ENCODE peak calls at places on chromosomes 5 and 9, in six cellular contexts. One of them, this sample, is unnamed.

GRCh38 chr9:5817776-5818336 is 15.1 kb downstream of the ERMP1 start:
- DNase-seq in neural progenitor cell: no peak
- DNase-seq in endodermal cell: no peak
- DNase-seq in fibroblast of lung: peak; percentile 81
- DNase-seq in K562: no peak
- DNase-seq in IMR-90: peak; percentile 73
- DNase-seq in this sample: no peak

GRCh38 chr5:157546456-157547100 is 29.0 kb downstream of the ADAM19 start:
- DNase-seq in neural progenitor cell: no peak
- DNase-seq in endodermal cell: no peak
- DNase-seq in fibroblast of lung: peak; percentile 78
- DNase-seq in K562: no peak
- DNase-seq in IMR-90: peak; percentile 65
- DNase-seq in this sample: no peak

GRCh38 chr5:56852228-56853000 is 37.1 kb downstream of the MAP3K1 start:
- DNase-seq in neural progenitor cell: no peak
- DNase-seq in endodermal cell: no peak
- DNase-seq in fibroblast of lung: peak; percentile 63
- DNase-seq in K562: no peak
- DNase-seq in IMR-90: peak; percentile 65
- DNase-seq in this sample: no peak

GRCh38 chr9:132586830-132587483 is 4.6 kb downstream of the BARHL1 start:
- DNase-seq in neural progenitor cell: peak; percentile 60
- DNase-seq in endodermal cell: peak; percentile 72
- DNase-seq in fibroblast of lung: no peak
- DNase-seq in K562: no peak
- DNase-seq in IMR-90: no peak
- DNase-seq in this sample: no peak

GRCh38 chr5:112141582-112141981 is 277.5 kb downstream of the EPB41L4A start:
- DNase-seq in neural progenitor cell: no peak
- DNase-seq in endodermal cell: no peak
- DNase-seq in fibroblast of lung: no peak
- DNase-seq in K562: no peak
- DNase-seq in IMR-90: no peak
- DNase-seq in this sample: no peak

GRCh38 chr5:77867194-77867691 is 91.1 kb upstream of the TBCA start:
- DNase-seq in neural progenitor cell: no peak
- DNase-seq in endodermal cell: no peak
- DNase-seq in fibroblast of lung: no peak
- DNase-seq in K562: no peak
- DNase-seq in IMR-90: peak; percentile 32
- DNase-seq in this sample: no peak

GRCh38 chr9:125850763-125851162 is 103.6 kb downstream of the PBX3 start:
- DNase-seq in neural progenitor cell: no peak
- DNase-seq in endodermal cell: no peak
- DNase-seq in fibroblast of lung: no peak
- DNase-seq in K562: no peak
- DNase-seq in IMR-90: no peak
- DNase-seq in this sample: no peak

GRCh38 chr9:116153765-116154333 is at the start of gene PAPPA:
- DNase-seq in neural progenitor cell: no peak
- DNase-seq in endodermal cell: peak; percentile 64
- DNase-seq in fibroblast of lung: no peak
- DNase-seq in K562: no peak
- DNase-seq in IMR-90: no peak
- DNase-seq in this sample: no peak

GRCh38 chr9:97904725-97905124 is 17.6 kb downstream of the TRMO start:
- DNase-seq in neural progenitor cell: no peak
- DNase-seq in endodermal cell: no peak
- DNase-seq in fibroblast of lung: no peak
- DNase-seq in K562: no peak
- DNase-seq in IMR-90: no peak
- DNase-seq in this sample: no peak

GRCh38 chr5:40688127-40688756 is 8.5 kb downstream of the PTGER4 start:
- DNase-seq in neural progenitor cell: peak; percentile 89
- DNase-seq in endodermal cell: peak; percentile 94
- DNase-seq in fibroblast of lung: peak; percentile 72
- DNase-seq in K562: peak; percentile 80
- DNase-seq in IMR-90: peak; percentile 89
- DNase-seq in this sample: peak; percentile 83

GRCh38 chr5:96407441-96407840 is 25.6 kb downstream of the PCSK1 start:
- DNase-seq in neural progenitor cell: no peak
- DNase-seq in endodermal cell: no peak
- DNase-seq in fibroblast of lung: no peak
- DNase-seq in K562: no peak
- DNase-seq in IMR-90: no peak
- DNase-seq in this sample: no peak

GRCh38 chr9:6417186-6417585 is 4.2 kb downstream of the UHRF2 start:
- DNase-seq in neural progenitor cell: no peak
- DNase-seq in endodermal cell: no peak
- DNase-seq in fibroblast of lung: peak; percentile 27
- DNase-seq in K562: no peak
- DNase-seq in IMR-90: peak; percentile 28
- DNase-seq in this sample: no peak

GRCh38 chr5:170368593-170368992 is 20.6 kb downstream of the KCNMB1 start:
- DNase-seq in neural progenitor cell: no peak
- DNase-seq in endodermal cell: no peak
- DNase-seq in fibroblast of lung: no peak
- DNase-seq in K562: no peak
- DNase-seq in IMR-90: no peak
- DNase-seq in this sample: no peak

GRCh38 chr9:20788526-20789421 is 104.7 kb downstream of the FOCAD start:
- DNase-seq in neural progenitor cell: no peak
- DNase-seq in endodermal cell: no peak
- DNase-seq in fibroblast of lung: peak; percentile 30
- DNase-seq in K562: no peak
- DNase-seq in IMR-90: no peak
- DNase-seq in this sample: no peak

GRCh38 chr5:167229751-167230150 is 1061.7 kb upstream of the WWC1 start:
- DNase-seq in neural progenitor cell: no peak
- DNase-seq in endodermal cell: no peak
- DNase-seq in fibroblast of lung: no peak
- DNase-seq in K562: no peak
- DNase-seq in IMR-90: no peak
- DNase-seq in this sample: no peak

GRCh38 chr9:84139296-84140100 is 158.9 kb downstream of the RMI1 start:
- DNase-seq in neural progenitor cell: no peak
- DNase-seq in endodermal cell: no peak
- DNase-seq in fibroblast of lung: peak; percentile 44
- DNase-seq in K562: no peak
- DNase-seq in IMR-90: peak; percentile 12
- DNase-seq in this sample: no peak

GRCh38 chr9:92033991-92034390 is 81.2 kb downstream of the SPTLC1 start:
- DNase-seq in neural progenitor cell: no peak
- DNase-seq in endodermal cell: no peak
- DNase-seq in fibroblast of lung: no peak
- DNase-seq in K562: no peak
- DNase-seq in IMR-90: no peak
- DNase-seq in this sample: no peak

GRCh38 chr5:55829956-55830355 is 21.2 kb upstream of the IL31RA start:
- DNase-seq in neural progenitor cell: no peak
- DNase-seq in endodermal cell: no peak
- DNase-seq in fibroblast of lung: peak; percentile 6
- DNase-seq in K562: no peak
- DNase-seq in IMR-90: peak; percentile 32
- DNase-seq in this sample: no peak

GRCh38 chr9:120755827-120756434 is 37.3 kb downstream of the FBXW2 start:
- DNase-seq in neural progenitor cell: peak; percentile 71
- DNase-seq in endodermal cell: peak; percentile 88
- DNase-seq in fibroblast of lung: peak; percentile 12
- DNase-seq in K562: peak; percentile 78
- DNase-seq in IMR-90: peak; percentile 34
- DNase-seq in this sample: no peak

GRCh38 chr5:74393943-74394342 is 246.6 kb downstream of the ENC1 start:
- DNase-seq in neural progenitor cell: no peak
- DNase-seq in endodermal cell: no peak
- DNase-seq in fibroblast of lung: no peak
- DNase-seq in K562: no peak
- DNase-seq in IMR-90: no peak
- DNase-seq in this sample: no peak

GRCh38 chr9:21144620-21145019 is 3.0 kb upstream of the IFNW1 start:
- DNase-seq in neural progenitor cell: no peak
- DNase-seq in endodermal cell: no peak
- DNase-seq in fibroblast of lung: no peak
- DNase-seq in K562: no peak
- DNase-seq in IMR-90: no peak
- DNase-seq in this sample: no peak

GRCh38 chr9:119907056-119907455 is 537.8 kb upstream of the BRINP1 start:
- DNase-seq in neural progenitor cell: no peak
- DNase-seq in endodermal cell: no peak
- DNase-seq in fibroblast of lung: no peak
- DNase-seq in K562: no peak
- DNase-seq in IMR-90: no peak
- DNase-seq in this sample: no peak

GRCh38 chr9:69027355-69028097 is 8.0 kb upstream of the FXN start:
- DNase-seq in neural progenitor cell: peak; percentile 71
- DNase-seq in endodermal cell: peak; percentile 67
- DNase-seq in fibroblast of lung: peak; percentile 20
- DNase-seq in K562: peak; percentile 44
- DNase-seq in IMR-90: peak; percentile 45
- DNase-seq in this sample: no peak

GRCh38 chr5:14266171-14266570 is 123.0 kb downstream of the TRIO start:
- DNase-seq in neural progenitor cell: no peak
- DNase-seq in endodermal cell: no peak
- DNase-seq in fibroblast of lung: peak; percentile 49
- DNase-seq in K562: no peak
- DNase-seq in IMR-90: no peak
- DNase-seq in this sample: no peak

GRCh38 chr9:10434412-10434811 is 178.4 kb downstream of the PTPRD start:
- DNase-seq in neural progenitor cell: no peak
- DNase-seq in endodermal cell: no peak
- DNase-seq in fibroblast of lung: no peak
- DNase-seq in K562: no peak
- DNase-seq in IMR-90: no peak
- DNase-seq in this sample: no peak

GRCh38 chr5:17127743-17128231 is 89.6 kb upstream of the BASP1 start:
- DNase-seq in neural progenitor cell: no peak
- DNase-seq in endodermal cell: no peak
- DNase-seq in fibroblast of lung: peak; percentile 92
- DNase-seq in K562: no peak
- DNase-seq in IMR-90: peak; percentile 92
- DNase-seq in this sample: no peak

GRCh38 chr5:90934091-90934719 is 375.6 kb downstream of the ADGRV1 start:
- DNase-seq in neural progenitor cell: no peak
- DNase-seq in endodermal cell: no peak
- DNase-seq in fibroblast of lung: no peak
- DNase-seq in K562: no peak
- DNase-seq in IMR-90: no peak
- DNase-seq in this sample: no peak

GRCh38 chr9:119453490-119453911 is 84.3 kb upstream of the BRINP1 start:
- DNase-seq in neural progenitor cell: no peak
- DNase-seq in endodermal cell: no peak
- DNase-seq in fibroblast of lung: no peak
- DNase-seq in K562: no peak
- DNase-seq in IMR-90: no peak
- DNase-seq in this sample: no peak

GRCh38 chr5:127373858-127374491 is 83.4 kb downstream of the MEGF10 start:
- DNase-seq in neural progenitor cell: peak; percentile 24
- DNase-seq in endodermal cell: no peak
- DNase-seq in fibroblast of lung: no peak
- DNase-seq in K562: peak; percentile 8
- DNase-seq in IMR-90: no peak
- DNase-seq in this sample: no peak

GRCh38 chr9:2686884-2687283 is 30.4 kb upstream of the KCNV2 start:
- DNase-seq in neural progenitor cell: no peak
- DNase-seq in endodermal cell: peak; percentile 56
- DNase-seq in fibroblast of lung: no peak
- DNase-seq in K562: no peak
- DNase-seq in IMR-90: no peak
- DNase-seq in this sample: no peak

GRCh38 chr9:117516676-117517632 is 102.1 kb upstream of the ASTN2 start:
- DNase-seq in neural progenitor cell: no peak
- DNase-seq in endodermal cell: no peak
- DNase-seq in fibroblast of lung: no peak
- DNase-seq in K562: no peak
- DNase-seq in IMR-90: no peak
- DNase-seq in this sample: no peak

GRCh38 chr5:61277781-61278180 is 54.3 kb upstream of the ZSWIM6 start:
- DNase-seq in neural progenitor cell: no peak
- DNase-seq in endodermal cell: no peak
- DNase-seq in fibroblast of lung: peak; percentile 35
- DNase-seq in K562: no peak
- DNase-seq in IMR-90: no peak
- DNase-seq in this sample: no peak

GRCh38 chr9:34386656-34387055 is 10.0 kb upstream of the MYORG start:
- DNase-seq in neural progenitor cell: no peak
- DNase-seq in endodermal cell: peak; percentile 20
- DNase-seq in fibroblast of lung: no peak
- DNase-seq in K562: no peak
- DNase-seq in IMR-90: no peak
- DNase-seq in this sample: no peak
- H3K9ac ChIP-seq in neural progenitor cell: no peak overlapping the region
- H3K9ac ChIP-seq in endodermal cell: no peak overlapping the region
- H3K9ac ChIP-seq in fibroblast of lung: no peak overlapping the region
- H3K9ac ChIP-seq in K562: no peak overlapping the region
- H3K9ac ChIP-seq in IMR-90: no peak overlapping the region
- H3K9ac ChIP-seq in this sample: no peak overlapping the region

GRCh38 chr5:171395042-171395441 is 7.4 kb downstream of the NPM1 start:
- DNase-seq in neural progenitor cell: no peak
- DNase-seq in endodermal cell: peak; percentile 35
- DNase-seq in fibroblast of lung: no peak
- DNase-seq in K562: no peak
- DNase-seq in IMR-90: no peak
- DNase-seq in this sample: no peak
- H3K4me1 ChIP-seq in neural progenitor cell: peaks cover 16% of the 10 kb centered on the region
- H3K4me1 ChIP-seq in endodermal cell: peaks cover 7% of the 10 kb centered on the region
- H3K4me1 ChIP-seq in fibroblast of lung: no peaks in the 10 kb centered on the region
- H3K4me1 ChIP-seq in K562: peaks cover 12% of the 10 kb centered on the region
- H3K4me1 ChIP-seq in IMR-90: no peaks in the 10 kb centered on the region
- H3K4me1 ChIP-seq in this sample: peaks cover 3% of the 10 kb centered on the region

GRCh38 chr5:2302169-2302568 is 419.4 kb upstream of the IRX4 start:
- DNase-seq in neural progenitor cell: no peak
- DNase-seq in endodermal cell: no peak
- DNase-seq in fibroblast of lung: no peak
- DNase-seq in K562: no peak
- DNase-seq in IMR-90: no peak
- DNase-seq in this sample: no peak
- H3K9ac ChIP-seq in neural progenitor cell: no peak overlapping the region
- H3K9ac ChIP-seq in endodermal cell: no peak overlapping the region
- H3K9ac ChIP-seq in fibroblast of lung: no peak overlapping the region
- H3K9ac ChIP-seq in K562: no peak overlapping the region
- H3K9ac ChIP-seq in IMR-90: no peak overlapping the region
- H3K9ac ChIP-seq in this sample: no peak overlapping the region

DNA sequence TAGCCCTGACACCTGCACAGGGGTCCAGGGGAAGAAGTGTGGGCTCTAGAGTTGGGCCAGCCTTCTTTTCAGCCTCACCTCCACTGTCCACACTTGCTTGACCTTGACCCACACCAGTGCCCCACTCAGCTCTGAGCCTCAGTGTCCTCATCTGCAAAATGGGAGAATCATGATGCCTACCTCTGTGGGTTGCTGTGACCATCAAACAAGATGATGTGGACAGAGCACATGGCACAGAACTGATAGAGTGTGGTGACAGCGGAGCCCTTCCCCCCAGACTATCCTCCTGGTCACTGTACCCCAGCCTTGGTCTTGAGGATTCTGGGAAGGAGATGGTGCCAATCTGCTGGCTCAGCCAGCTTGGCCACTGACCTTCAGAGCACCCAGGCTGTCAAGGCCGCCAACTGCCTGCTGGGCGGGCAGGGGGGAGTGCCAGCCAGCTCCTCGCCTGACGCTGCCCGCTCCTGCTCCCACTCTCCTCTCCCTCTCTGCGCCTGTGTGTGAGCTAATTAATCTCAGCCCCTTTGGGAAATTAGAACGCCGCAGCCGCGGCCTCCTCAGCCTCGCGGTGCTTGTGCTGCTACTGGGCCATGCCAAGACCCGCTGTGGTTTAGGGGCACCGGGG is 16.7 kb downstream of the CXXC5 start:
- DNase-seq in neural progenitor cell: no peak
- DNase-seq in endodermal cell: no peak
- DNase-seq in fibroblast of lung: no peak
- DNase-seq in K562: no peak
- DNase-seq in IMR-90: no peak
- DNase-seq in this sample: no peak
- H3K4me1 ChIP-seq in neural progenitor cell: peaks cover 31% of the 10 kb centered on the region
- H3K4me1 ChIP-seq in endodermal cell: peaks cover 5% of the 10 kb centered on the region
- H3K4me1 ChIP-seq in fibroblast of lung: peaks cover 27% of the 10 kb centered on the region
- H3K4me1 ChIP-seq in K562: peaks cover 81% of the 10 kb centered on the region
- H3K4me1 ChIP-seq in IMR-90: peaks cover 34% of the 10 kb centered on the region
- H3K4me1 ChIP-seq in this sample: peaks cover 82% of the 10 kb centered on the region

This sample was measured in kidney.